ENCODE peak calls at places on chromosomes 1 and 21, in nine cellular contexts. R is tibial nerve, Z is adrenal gland, L is Peyer's patch, O is heart left ventricle, H is GM23338, J is fibroblast of lung, I is aorta, X is PC-9. Q is an unnamed sample. For H3K4me1, the result is how much of the 10 kb centered on the place peaks cover.

GRCh38 chr1:236156512-236157208 is 14.3 kb downstream of the GPR137B start:
- DNase-seq in R (no peak), X (no peak), J (no peak), Z (peak), L (no peak), H (no peak), I (peak), O (no peak), Q (no peak)

GRCh38 chr21:15797577-15798363 is 68.0 kb downstream of the USP25 start:
- DNase-seq in L (no peak), J (peak), Z (no peak), I (no peak), X (no peak), H (peak), R (no peak), O (no peak), Q (no peak)

GRCh38 chr1:240029418-240029817 is 62.3 kb upstream of the FMN2 start:
- DNase-seq in O (no peak), R (no peak), J (peak), X (no peak), H (peak), Z (no peak), I (no peak), L (no peak), Q (no peak)

GRCh38 chr21:45543710-45544448 is 1.6 kb upstream of the SLC19A1 start:
- DNase-seq in Z (peak), X (no peak), R (no peak), L (peak), O (peak), I (no peak), H (no peak), J (no peak), Q (peak)

GRCh38 chr1:110880708-110881374 is 7.9 kb downstream of the CD53 start:
- DNase-seq in H (no peak), L (no peak), Z (no peak), O (no peak), R (no peak), X (no peak), J (no peak), I (no peak), Q (no peak)

GRCh38 chr1:246565751-246566127 is 322 bp downstream of the TFB2M start:
- DNase-seq in X (no peak), L (no peak), H (peak), R (no peak), J (peak), I (no peak), O (no peak), Z (no peak), Q (no peak)

GRCh38 chr1:205934788-205935187 is 8.5 kb downstream of the SLC26A9 start:
- DNase-seq in L (no peak), H (no peak), O (no peak), Z (no peak), J (no peak), I (no peak), X (peak), R (no peak), Q (no peak)

GRCh38 chr1:20366076-20366765 is 75.5 kb downstream of the VWA5B1 start:
- DNase-seq in I (no peak), L (peak), O (peak), J (peak), R (no peak), X (no peak), Z (peak), H (peak), Q (no peak)

GRCh38 chr1:8463144-8463927 is 145.4 kb downstream of the SLC45A1 start:
- DNase-seq in J (peak), R (no peak), O (peak), I (no peak), X (no peak), L (no peak), H (no peak), Z (no peak), Q (peak)

GRCh38 chr1:233664254-233664653 is 50.3 kb downstream of the KCNK1 start:
- DNase-seq in L (no peak), Z (no peak), O (no peak), H (no peak), I (no peak), X (no peak), J (no peak), R (no peak), Q (no peak)

GRCh38 chr1:185520188-185520935 is 203.3 kb upstream of the IVNS1ABP start:
- DNase-seq in L (no peak), X (no peak), O (no peak), J (peak), I (no peak), H (no peak), Z (no peak), R (no peak), Q (no peak)

GRCh38 chr1:181936768-181937581 is 124.5 kb downstream of the ZNF648 start:
- DNase-seq in O (peak), Z (peak), I (no peak), X (peak), R (no peak), H (peak), L (no peak), J (peak), Q (peak)

GRCh38 chr1:19074361-19074901 is 118.0 kb upstream of the IFFO2 start:
- DNase-seq in R (no peak), O (no peak), Z (no peak), I (no peak), J (peak), X (no peak), L (no peak), H (no peak), Q (no peak)

DNA sequence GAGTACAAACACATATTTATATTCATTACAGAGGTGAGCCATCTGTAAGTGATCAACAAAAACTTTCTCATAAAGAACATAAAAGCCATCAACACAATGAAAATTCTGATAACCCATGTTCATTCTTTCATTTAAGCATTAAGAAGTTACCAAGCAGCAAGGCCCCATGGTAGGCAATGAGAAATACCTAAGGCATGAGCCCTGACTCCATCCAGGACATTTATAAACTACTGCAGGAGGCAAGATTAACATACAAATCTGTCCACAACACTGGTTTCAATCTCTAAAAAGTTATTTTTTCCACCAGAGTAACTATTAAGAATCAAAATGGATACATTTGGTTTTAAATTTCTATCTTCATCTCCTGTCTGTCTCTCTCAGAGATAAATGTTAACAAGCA is 76.1 kb downstream of the SIPA1L2 start:
- DNase-seq in H (no peak), L (no peak), J (peak), I (no peak), X (no peak), R (no peak), Z (no peak), O (no peak), Q (no peak)
- H3K4me1 ChIP-seq in H (half or more), L (under half), J (under half), I (under half), X (under half), R (under half), Z (under half), O (half or more), Q (under half)

GRCh38 chr21:33301632-33302002 is 23.2 kb upstream of the IFNAR1 start:
- DNase-seq in Z (no peak), L (no peak), R (no peak), H (no peak), I (no peak), O (no peak), X (no peak), J (no peak), Q (no peak)
- H3K4me1 ChIP-seq in Z (under half), L (under half), R (under half), H (under half), I (under half), O (under half), X (under half), J (under half), Q (under half)

GRCh38 chr1:4027008-4027407 is 126.9 kb upstream of the C1orf174 start:
- DNase-seq in O (no peak), I (no peak), J (no peak), Z (no peak), H (no peak), X (no peak), L (no peak), R (no peak), Q (no peak)
- H3K4me1 ChIP-seq in O (under half), I (under half), J (under half), Z (under half), H (under half), X (under half), L (under half), R (under half), Q (under half)

GRCh38 chr1:12610305-12610935 is 7.6 kb downstream of the DHRS3 start:
- DNase-seq in I (no peak), J (no peak), L (no peak), H (no peak), R (no peak), Z (no peak), O (no peak), X (no peak), Q (no peak)

GRCh38 chr1:12613180-12613579 is 4.8 kb downstream of the DHRS3 start:
- DNase-seq in J (no peak), I (no peak), O (no peak), H (no peak), L (no peak), Z (no peak), R (no peak), X (no peak), Q (no peak)

GRCh38 chr1:12604986-12605385 is 13.0 kb downstream of the DHRS3 start:
- DNase-seq in Z (no peak), O (no peak), H (no peak), I (no peak), J (no peak), L (no peak), R (no peak), X (no peak), Q (no peak)

GRCh38 chr1:12608311-12608957 is 9.6 kb downstream of the DHRS3 start:
- DNase-seq in R (no peak), O (no peak), Z (no peak), H (no peak), I (no peak), J (peak), X (no peak), L (no peak), Q (no peak)

GRCh38 chr1:12609469-12610003 is 8.5 kb downstream of the DHRS3 start:
- DNase-seq in R (no peak), Z (no peak), O (no peak), X (no peak), J (no peak), I (no peak), L (no peak), H (no peak), Q (no peak)
- H3K4me1 ChIP-seq in R (half or more), Z (under half), O (under half), X (under half), J (under half), I (under half), L (under half), H (under half), Q (under half)

GRCh38 chr1:159879136-159879535 is 16.7 kb upstream of the VSIG8 start:
- DNase-seq in R (no peak), I (no peak), H (no peak), X (no peak), J (peak), Z (no peak), O (no peak), L (no peak), Q (no peak)
- H3K4me1 ChIP-seq in R (under half), I (under half), H (under half), X (half or more), J (under half), Z (under half), O (under half), L (under half), Q (under half)